ENCODE peak calls at places on chromosome 13, in seven cellular contexts. One of them, this sample, is unnamed.
A peak's percentile ranks its signal among the peaks of the same experiment; 100 is the strongest.

GRCh38 chr13:59352600-59352999 is 811.1 kb downstream of the DIAPH3 start:
- DNase-seq in fibroblast of lung: no peak
- DNase-seq in cardiac muscle cell: no peak
- DNase-seq in heart right ventricle: no peak
- DNase-seq in mucosa of descending colon: no peak
- DNase-seq in neural progenitor cell: no peak
- DNase-seq in psoas muscle: no peak
- DNase-seq in this sample: no peak

GRCh38 chr13:21625366-21625765 is 21.4 kb upstream of the MICU2 start:
- DNase-seq in mucosa of descending colon: peak; percentile 41
- DNase-seq in heart right ventricle: no peak
- DNase-seq in neural progenitor cell: no peak
- DNase-seq in fibroblast of lung: peak; percentile 26
- DNase-seq in psoas muscle: no peak
- DNase-seq in cardiac muscle cell: peak; percentile 35
- DNase-seq in this sample: no peak

GRCh38 chr13:94272038-94272437 is 207.4 kb downstream of the DCT start:
- DNase-seq in psoas muscle: no peak
- DNase-seq in cardiac muscle cell: no peak
- DNase-seq in mucosa of descending colon: no peak
- DNase-seq in fibroblast of lung: peak; percentile 25
- DNase-seq in heart right ventricle: no peak
- DNase-seq in neural progenitor cell: no peak
- DNase-seq in this sample: no peak

GRCh38 chr13:19713186-19713965 is 69.4 kb downstream of the PSPC1 start:
- DNase-seq in fibroblast of lung: peak; percentile 92
- DNase-seq in heart right ventricle: no peak
- DNase-seq in mucosa of descending colon: no peak
- DNase-seq in cardiac muscle cell: peak; percentile 72
- DNase-seq in neural progenitor cell: no peak
- DNase-seq in psoas muscle: no peak
- DNase-seq in this sample: no peak

GRCh38 chr13:62019858-62020257 is 604.2 kb upstream of the PCDH20 start:
- DNase-seq in fibroblast of lung: no peak
- DNase-seq in cardiac muscle cell: no peak
- DNase-seq in neural progenitor cell: no peak
- DNase-seq in mucosa of descending colon: no peak
- DNase-seq in heart right ventricle: no peak
- DNase-seq in psoas muscle: no peak
- DNase-seq in this sample: no peak

GRCh38 chr13:39036212-39036611 is 1.7 kb downstream of the PROSER1 start:
- DNase-seq in heart right ventricle: no peak
- DNase-seq in mucosa of descending colon: peak; percentile 33
- DNase-seq in cardiac muscle cell: peak; percentile 49
- DNase-seq in neural progenitor cell: no peak
- DNase-seq in psoas muscle: no peak
- DNase-seq in fibroblast of lung: peak; percentile 36
- DNase-seq in this sample: no peak

GRCh38 chr13:95100525-95101121 is 200.6 kb downstream of the ABCC4 start:
- DNase-seq in heart right ventricle: no peak
- DNase-seq in psoas muscle: no peak
- DNase-seq in cardiac muscle cell: no peak
- DNase-seq in neural progenitor cell: peak; percentile 63
- DNase-seq in fibroblast of lung: peak; percentile 82
- DNase-seq in mucosa of descending colon: no peak
- DNase-seq in this sample: no peak

GRCh38 chr13:24282256-24282655 is 27.1 kb upstream of the C1QTNF9 start:
- DNase-seq in neural progenitor cell: no peak
- DNase-seq in mucosa of descending colon: no peak
- DNase-seq in psoas muscle: no peak
- DNase-seq in fibroblast of lung: no peak
- DNase-seq in cardiac muscle cell: no peak
- DNase-seq in heart right ventricle: no peak
- DNase-seq in this sample: no peak

GRCh38 chr13:46717275-46717674 is 79.7 kb downstream of the ESD start:
- DNase-seq in cardiac muscle cell: no peak
- DNase-seq in heart right ventricle: no peak
- DNase-seq in fibroblast of lung: no peak
- DNase-seq in mucosa of descending colon: no peak
- DNase-seq in neural progenitor cell: no peak
- DNase-seq in psoas muscle: no peak
- DNase-seq in this sample: no peak

GRCh38 chr13:84980571-84980970 is 818.6 kb downstream of the SLITRK6 start:
- DNase-seq in mucosa of descending colon: no peak
- DNase-seq in fibroblast of lung: no peak
- DNase-seq in cardiac muscle cell: no peak
- DNase-seq in heart right ventricle: no peak
- DNase-seq in psoas muscle: no peak
- DNase-seq in neural progenitor cell: no peak
- DNase-seq in this sample: no peak

GRCh38 chr13:24050292-24050711 is 110.2 kb upstream of the SPATA13 start:
- DNase-seq in mucosa of descending colon: peak; percentile 24
- DNase-seq in psoas muscle: peak; percentile 28
- DNase-seq in cardiac muscle cell: peak; percentile 71
- DNase-seq in neural progenitor cell: no peak
- DNase-seq in fibroblast of lung: peak; percentile 79
- DNase-seq in heart right ventricle: no peak
- DNase-seq in this sample: no peak

GRCh38 chr13:35388456-35388855 is 88.0 kb downstream of the MAB21L1 start:
- DNase-seq in fibroblast of lung: no peak
- DNase-seq in cardiac muscle cell: peak; percentile 3
- DNase-seq in heart right ventricle: no peak
- DNase-seq in neural progenitor cell: no peak
- DNase-seq in psoas muscle: no peak
- DNase-seq in mucosa of descending colon: no peak
- DNase-seq in this sample: no peak

GRCh38 chr13:112994084-112994780 is 25.2 kb downstream of the MCF2L start:
- DNase-seq in heart right ventricle: no peak
- DNase-seq in fibroblast of lung: no peak
- DNase-seq in psoas muscle: no peak
- DNase-seq in neural progenitor cell: no peak
- DNase-seq in cardiac muscle cell: no peak
- DNase-seq in mucosa of descending colon: peak; percentile 36
- DNase-seq in this sample: no peak

GRCh38 chr13:106083620-106084350 is 451.7 kb downstream of the EFNB2 start:
- DNase-seq in neural progenitor cell: peak; percentile 63
- DNase-seq in cardiac muscle cell: peak; percentile 62
- DNase-seq in fibroblast of lung: peak; percentile 47
- DNase-seq in mucosa of descending colon: peak; percentile 68
- DNase-seq in psoas muscle: no peak
- DNase-seq in heart right ventricle: peak; percentile 32
- DNase-seq in this sample: no peak

GRCh38 chr13:26749285-26749684 is 11.3 kb downstream of the GPR12 start:
- DNase-seq in heart right ventricle: no peak
- DNase-seq in neural progenitor cell: no peak
- DNase-seq in cardiac muscle cell: no peak
- DNase-seq in fibroblast of lung: no peak
- DNase-seq in mucosa of descending colon: no peak
- DNase-seq in psoas muscle: no peak
- DNase-seq in this sample: no peak
- H3K4me1 ChIP-seq in heart right ventricle: no peaks in the 10 kb centered on the region
- H3K4me1 ChIP-seq in neural progenitor cell: peaks cover 4% of the 10 kb centered on the region
- H3K4me1 ChIP-seq in cardiac muscle cell: no peaks in the 10 kb centered on the region
- H3K4me1 ChIP-seq in fibroblast of lung: no peaks in the 10 kb centered on the region
- H3K4me1 ChIP-seq in mucosa of descending colon: no peaks in the 10 kb centered on the region
- H3K4me1 ChIP-seq in psoas muscle: no peaks in the 10 kb centered on the region
- H3K4me1 ChIP-seq in this sample: no peaks in the 10 kb centered on the region

DNA sequence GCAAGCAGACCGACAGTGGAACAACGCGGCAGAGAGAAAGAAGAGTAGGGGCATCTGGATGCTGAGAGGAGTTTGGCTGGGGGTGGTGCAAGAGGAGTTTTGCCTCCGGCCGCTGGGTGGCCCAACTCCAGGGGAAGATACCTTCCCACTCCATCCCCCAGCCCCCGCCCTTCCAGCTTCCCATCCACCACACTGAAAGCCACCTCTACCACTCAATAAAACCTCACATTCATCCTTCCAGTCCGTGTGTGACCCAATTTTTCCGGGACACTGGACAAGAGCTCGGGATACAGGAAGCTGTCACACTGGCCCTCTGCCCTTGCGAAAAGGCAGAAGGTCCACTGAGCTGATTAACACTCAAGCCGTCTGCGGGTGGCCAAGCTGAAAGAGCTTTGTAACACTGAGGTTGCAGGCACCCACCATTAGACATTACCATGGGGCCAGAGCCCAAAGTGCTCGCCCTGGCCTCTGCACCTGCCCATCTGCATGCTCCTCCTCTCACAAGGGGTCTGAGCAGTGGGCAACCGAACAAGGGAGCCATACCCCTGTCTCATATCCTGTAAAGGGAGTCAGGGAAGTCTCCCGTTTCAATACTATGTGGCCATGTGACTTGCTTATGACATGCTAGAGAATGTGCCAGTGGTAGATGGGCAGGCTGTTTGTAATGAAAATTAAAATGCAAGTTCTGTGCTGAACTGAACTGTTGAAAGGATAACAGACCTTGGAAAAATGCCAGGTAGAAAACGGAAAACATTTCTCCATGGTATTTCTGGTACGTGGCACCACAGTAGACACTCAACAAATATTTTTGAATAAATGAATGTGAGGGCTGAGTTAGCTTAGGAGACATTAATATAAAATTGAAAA is 205.1 kb upstream of the STARD13 start:
- DNase-seq in heart right ventricle: peak; percentile 19
- DNase-seq in cardiac muscle cell: peak; percentile 78
- DNase-seq in psoas muscle: no peak
- DNase-seq in mucosa of descending colon: no peak
- DNase-seq in fibroblast of lung: no peak
- DNase-seq in neural progenitor cell: peak; percentile 66
- DNase-seq in this sample: no peak
- TF ChIP-seq CTCF in heart right ventricle: no peak
- TF ChIP-seq CTCF in cardiac muscle cell: no peak
- TF ChIP-seq CTCF in psoas muscle: no peak
- TF ChIP-seq CTCF in mucosa of descending colon: no peak
- TF ChIP-seq CTCF in fibroblast of lung: no peak
- TF ChIP-seq CTCF in neural progenitor cell: peak; percentile 50
- TF ChIP-seq CTCF in this sample: no peak

DNA sequence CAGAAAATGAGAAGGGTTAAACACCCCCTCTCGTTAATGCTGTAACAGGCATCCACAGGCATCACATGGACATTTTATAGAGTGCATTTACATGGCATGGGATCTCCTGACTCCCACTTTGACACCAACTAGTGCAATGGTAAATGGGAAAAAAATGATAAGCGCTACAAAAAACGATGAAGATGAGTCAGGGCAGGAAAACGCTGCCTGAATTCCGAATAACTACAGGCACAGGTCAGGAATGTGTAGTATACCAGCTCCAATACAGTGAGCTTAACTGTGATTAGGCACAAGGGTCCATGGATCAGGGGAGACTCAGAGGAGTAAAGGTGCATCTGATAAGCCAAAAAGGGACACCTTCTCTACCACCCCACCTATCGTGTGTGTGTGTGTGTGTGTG is 223.6 kb downstream of the FOXO1 start:
- DNase-seq in mucosa of descending colon: no peak
- DNase-seq in psoas muscle: no peak
- DNase-seq in cardiac muscle cell: no peak
- DNase-seq in neural progenitor cell: no peak
- DNase-seq in heart right ventricle: no peak
- DNase-seq in fibroblast of lung: peak; percentile 68
- DNase-seq in this sample: no peak
- H3K4me1 ChIP-seq in mucosa of descending colon: peaks cover 4% of the 10 kb centered on the region
- H3K4me1 ChIP-seq in psoas muscle: peaks cover 46% of the 10 kb centered on the region
- H3K4me1 ChIP-seq in cardiac muscle cell: peaks cover 25% of the 10 kb centered on the region
- H3K4me1 ChIP-seq in neural progenitor cell: peaks cover 15% of the 10 kb centered on the region
- H3K4me1 ChIP-seq in heart right ventricle: peaks cover 52% of the 10 kb centered on the region
- H3K4me1 ChIP-seq in fibroblast of lung: no peaks in the 10 kb centered on the region
- H3K4me1 ChIP-seq in this sample: no peaks in the 10 kb centered on the region

GRCh38 chr13:41054919-41055619 is 6.2 kb upstream of the WBP4 start:
- DNase-seq in neural progenitor cell: peak; percentile 31
- DNase-seq in heart right ventricle: no peak
- DNase-seq in psoas muscle: no peak
- DNase-seq in cardiac muscle cell: no peak
- DNase-seq in fibroblast of lung: no peak
- DNase-seq in mucosa of descending colon: no peak
- DNase-seq in this sample: no peak
- TF ChIP-seq CTCF in neural progenitor cell: peak; percentile 46
- TF ChIP-seq CTCF in heart right ventricle: peak; percentile 21
- TF ChIP-seq CTCF in psoas muscle: no peak
- TF ChIP-seq CTCF in cardiac muscle cell: peak; percentile 25
- TF ChIP-seq CTCF in fibroblast of lung: peak; percentile 28
- TF ChIP-seq CTCF in mucosa of descending colon: no peak
- TF ChIP-seq CTCF in this sample: peak; percentile 33

DNA sequence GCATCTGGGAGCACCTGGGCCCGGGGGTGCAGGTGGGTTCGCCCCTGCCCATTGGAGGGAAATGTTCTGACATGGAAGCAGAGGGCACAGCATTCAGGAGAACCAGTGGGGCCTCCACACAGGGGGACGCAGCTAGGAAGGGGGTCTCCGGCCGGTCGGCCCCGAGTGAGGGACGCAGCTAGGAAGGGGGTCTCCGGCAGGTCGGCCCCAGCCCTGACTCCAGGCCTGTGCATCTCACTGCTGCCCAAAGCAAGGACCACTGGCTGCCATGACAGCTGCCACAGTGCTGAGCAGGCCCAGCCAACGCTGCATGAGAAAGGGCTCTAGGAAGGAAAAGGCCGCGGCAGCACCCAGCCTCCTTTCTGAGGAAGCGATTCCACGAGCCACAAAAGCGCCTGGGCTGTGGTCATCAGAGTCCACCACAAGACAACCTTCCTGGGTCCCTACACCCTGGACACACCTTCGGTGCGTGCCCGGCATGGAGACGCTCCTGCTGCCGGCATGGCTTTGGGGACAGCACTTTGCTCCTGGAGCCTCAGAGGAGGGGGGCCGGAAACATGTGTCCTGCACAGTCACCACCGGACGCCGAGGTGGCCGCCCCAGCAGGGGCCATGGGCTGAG is 9.7 kb downstream of the RASA3 start:
- DNase-seq in heart right ventricle: no peak
- DNase-seq in cardiac muscle cell: no peak
- DNase-seq in neural progenitor cell: no peak
- DNase-seq in psoas muscle: no peak
- DNase-seq in mucosa of descending colon: no peak
- DNase-seq in fibroblast of lung: no peak
- DNase-seq in this sample: no peak
- H3K4me1 ChIP-seq in heart right ventricle: peaks cover 28% of the 10 kb centered on the region
- H3K4me1 ChIP-seq in cardiac muscle cell: peaks cover 27% of the 10 kb centered on the region
- H3K4me1 ChIP-seq in neural progenitor cell: peaks cover 25% of the 10 kb centered on the region
- H3K4me1 ChIP-seq in psoas muscle: peaks cover 67% of the 10 kb centered on the region
- H3K4me1 ChIP-seq in mucosa of descending colon: peaks cover 6% of the 10 kb centered on the region
- H3K4me1 ChIP-seq in fibroblast of lung: peaks cover 37% of the 10 kb centered on the region
- H3K4me1 ChIP-seq in this sample: peaks cover 5% of the 10 kb centered on the region

GRCh38 chr13:110812869-110813645 is 99.6 kb downstream of the ING1 start:
- DNase-seq in fibroblast of lung: no peak
- DNase-seq in heart right ventricle: no peak
- DNase-seq in cardiac muscle cell: no peak
- DNase-seq in neural progenitor cell: no peak
- DNase-seq in mucosa of descending colon: no peak
- DNase-seq in psoas muscle: no peak
- DNase-seq in this sample: no peak
- TF ChIP-seq CTCF in fibroblast of lung: no peak
- TF ChIP-seq CTCF in heart right ventricle: no peak
- TF ChIP-seq CTCF in cardiac muscle cell: no peak
- TF ChIP-seq CTCF in neural progenitor cell: no peak
- TF ChIP-seq CTCF in mucosa of descending colon: no peak
- TF ChIP-seq CTCF in psoas muscle: no peak
- TF ChIP-seq CTCF in this sample: no peak

DNA sequence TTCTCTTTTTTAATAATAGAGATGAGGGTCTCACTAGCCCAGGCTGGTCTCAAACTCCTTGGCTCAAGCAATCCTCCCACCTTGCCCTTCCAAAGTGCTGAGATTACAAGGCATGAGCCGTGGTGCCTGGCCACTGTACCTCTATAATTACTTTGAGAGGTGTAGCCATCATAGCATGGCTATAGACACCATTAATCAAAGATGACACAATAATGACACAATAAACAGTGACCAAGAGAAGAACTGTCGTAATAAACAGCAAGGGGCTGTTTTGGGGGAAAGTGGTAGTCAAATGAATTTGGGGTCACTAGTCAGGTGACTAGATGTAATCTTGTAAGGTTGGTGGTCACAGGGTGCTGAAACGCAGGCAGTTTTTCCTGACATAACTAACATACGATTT is 30.4 kb downstream of the KLF5 start:
- DNase-seq in heart right ventricle: no peak
- DNase-seq in neural progenitor cell: no peak
- DNase-seq in mucosa of descending colon: no peak
- DNase-seq in fibroblast of lung: no peak
- DNase-seq in psoas muscle: no peak
- DNase-seq in cardiac muscle cell: no peak
- DNase-seq in this sample: no peak
- H3K4me1 ChIP-seq in heart right ventricle: no peaks in the 10 kb centered on the region
- H3K4me1 ChIP-seq in neural progenitor cell: no peaks in the 10 kb centered on the region
- H3K4me1 ChIP-seq in mucosa of descending colon: no peaks in the 10 kb centered on the region
- H3K4me1 ChIP-seq in fibroblast of lung: no peaks in the 10 kb centered on the region
- H3K4me1 ChIP-seq in psoas muscle: no peaks in the 10 kb centered on the region
- H3K4me1 ChIP-seq in cardiac muscle cell: no peaks in the 10 kb centered on the region
- H3K4me1 ChIP-seq in this sample: no peaks in the 10 kb centered on the region

This sample was measured in right lobe of liver.